ENCODE peak calls at places on chromosomes 7 and 10, in four cellular contexts. N is T follicular helper cell, F is M059J, T is GM23248. J is an unnamed sample.

GRCh38 chr7:47416454-47417121 is 165.3 kb downstream of the TNS3 start:
- DNase-seq in N (no peak), F (no peak), T (peak; percentile 21), J (no peak)

GRCh38 chr10:60346661-60347060 is 43.0 kb downstream of the ANK3 start:
- DNase-seq in N (no peak), F (no peak), T (no peak), J (no peak)

GRCh38 chr10:50885097-50885859 is at the start of gene A1CF:
- DNase-seq in N (no peak), F (no peak), T (no peak), J (no peak)

GRCh38 chr7:12229046-12229445 is 18.0 kb downstream of the TMEM106B start:
- DNase-seq in N (no peak), F (peak; percentile 21), T (peak; percentile 55), J (no peak)

GRCh38 chr10:3037182-3037581 is 30.2 kb upstream of the PFKP start:
- DNase-seq in N (no peak), F (no peak), T (no peak), J (no peak)

GRCh38 chr10:60208676-60209269 is 180.9 kb downstream of the ANK3 start:
- DNase-seq in N (no peak), F (peak; percentile 45), T (peak; percentile 71), J (no peak)

GRCh38 chr10:87622290-87623004 is 37.2 kb upstream of the PAPSS2 start:
- DNase-seq in N (no peak), F (no peak), T (no peak), J (no peak)

GRCh38 chr10:69630651-69631400 is 779 bp downstream of the FAM241B start:
- DNase-seq in N (no peak), F (no peak), T (no peak), J (no peak)

GRCh38 chr10:116708386-116708785 is 34.0 kb downstream of the HSPA12A start:
- DNase-seq in N (no peak), F (no peak), T (peak; percentile 89), J (no peak)

J was measured in stimulated activated naive CD4-positive, alpha-beta T cell treated with Interleukin-2 at 50 U/mL for 16 hours.